ENCODE peak calls at places on chromosomes 1 and 21, in ten cellular contexts. S, D, Q, K, P, R, I, X, T and W are unnamed samples. For H3K9me3, the result is how much of the 10 kb centered on the place peaks cover.

GRCh38 chr1:21232044-21232443 is 55.3 kb upstream of the EIF4G3 start:
- DNase-seq in D (no peak), T (no peak), P (peak), X (no peak), R (peak), S (no peak), K (peak), I (no peak), Q (peak), W (peak)

GRCh38 chr1:108878678-108879077 is 1.9 kb downstream of the GPSM2 start:
- DNase-seq in D (no peak), Q (no peak), R (no peak), K (no peak), S (no peak), T (no peak), I (no peak), X (no peak), P (no peak), W (no peak)

GRCh38 chr1:110118636-110119396 is 6.6 kb downstream of the UBL4B start:
- DNase-seq in S (no peak), D (no peak), I (no peak), P (peak), X (no peak), R (no peak), Q (no peak), T (peak), K (no peak), W (no peak)

GRCh38 chr1:64948905-64949833 is 17.2 kb downstream of the JAK1 start:
- DNase-seq in D (no peak), Q (peak), K (no peak), X (no peak), R (no peak), I (no peak), T (no peak), P (no peak), S (no peak), W (no peak)

GRCh38 chr1:198904356-198904755 is 265.5 kb downstream of the PTPRC start:
- DNase-seq in K (no peak), T (no peak), R (no peak), P (peak), I (no peak), D (no peak), S (no peak), X (no peak), Q (no peak), W (no peak)

GRCh38 chr1:105779727-105780126 is 1276.7 kb upstream of the PRMT6 start:
- DNase-seq in D (no peak), I (no peak), R (no peak), Q (no peak), S (no peak), P (no peak), X (no peak), K (no peak), T (no peak), W (no peak)

GRCh38 chr1:157781048-157781447 is 4.1 kb upstream of the FCRL2 start:
- DNase-seq in T (no peak), I (no peak), R (no peak), P (no peak), S (no peak), K (no peak), Q (no peak), X (peak), D (no peak), W (no peak)

GRCh38 chr1:19122668-19123067 is 87.4 kb downstream of the UBR4 start:
- DNase-seq in I (no peak), X (no peak), S (no peak), P (peak), Q (no peak), D (peak), R (no peak), K (no peak), T (no peak), W (no peak)

GRCh38 chr1:69567847-69568434 is at the start of gene LRRC7:
- DNase-seq in K (no peak), P (no peak), S (no peak), R (peak), Q (no peak), D (peak), X (no peak), T (no peak), I (peak), W (peak)

GRCh38 chr1:64507897-64508296 is 38.0 kb downstream of the CACHD1 start:
- DNase-seq in Q (no peak), R (no peak), S (no peak), D (no peak), X (no peak), I (no peak), T (no peak), K (no peak), P (no peak), W (no peak)

GRCh38 chr1:115379943-115380342 is 41.9 kb upstream of the NGF start:
- DNase-seq in D (no peak), K (no peak), R (no peak), S (no peak), X (no peak), I (no peak), Q (no peak), P (no peak), T (no peak), W (no peak)

GRCh38 chr1:75708910-75709309 is 15.6 kb upstream of the ACADM start:
- DNase-seq in Q (no peak), S (no peak), D (no peak), K (no peak), P (no peak), T (no peak), I (no peak), X (no peak), R (no peak), W (no peak)

GRCh38 chr1:172946814-172947507 is 103.8 kb downstream of the TNFSF18 start:
- DNase-seq in P (peak), D (no peak), I (no peak), S (no peak), X (no peak), K (no peak), R (no peak), T (no peak), Q (no peak), W (no peak)

GRCh38 chr1:182794802-182795201 is 5.2 kb downstream of the NPL start:
- DNase-seq in X (no peak), Q (no peak), P (no peak), T (no peak), I (no peak), S (no peak), R (no peak), K (no peak), D (no peak), W (no peak)

GRCh38 chr1:93369734-93370133 is 24.0 kb downstream of the DR1 start:
- DNase-seq in I (no peak), S (no peak), X (no peak), P (no peak), Q (no peak), D (no peak), K (no peak), T (no peak), R (no peak), W (no peak)

GRCh38 chr21:31623664-31624063 is 35.8 kb upstream of the SOD1 start:
- DNase-seq in Q (no peak), K (no peak), T (no peak), D (no peak), R (no peak), S (no peak), P (no peak), X (no peak), I (no peak), W (no peak)

GRCh38 chr1:224747578-224747977 is 131.5 kb downstream of the CNIH3 start:
- DNase-seq in Q (no peak), D (peak), R (peak), T (no peak), K (no peak), P (peak), X (no peak), S (no peak), I (no peak), W (no peak)

GRCh38 chr1:153928776-153929432 is 6.1 kb upstream of the GATAD2B start:
- DNase-seq in T (no peak), P (peak), S (peak), I (no peak), Q (no peak), R (no peak), K (no peak), X (no peak), D (no peak), W (no peak)

GRCh38 chr1:7258622-7259135 is 473.4 kb downstream of the CAMTA1 start:
- DNase-seq in S (no peak), R (no peak), D (no peak), K (no peak), P (no peak), X (no peak), I (no peak), T (no peak), Q (no peak), W (no peak)

GRCh38 chr1:29828526-29829447 is 592.5 kb downstream of the PTPRU start:
- DNase-seq in S (no peak), I (no peak), X (no peak), T (no peak), D (no peak), K (no peak), P (no peak), R (no peak), Q (no peak), W (no peak)

GRCh38 chr1:225746361-225747179 is 31.1 kb upstream of the SRP9 start:
- DNase-seq in R (peak), I (peak), X (no peak), S (peak), Q (peak), D (peak), T (peak), K (peak), P (peak), W (peak)

GRCh38 chr1:232962761-232963357 is 12.4 kb downstream of the NTPCR start:
- DNase-seq in I (no peak), T (no peak), S (no peak), X (no peak), D (no peak), R (no peak), Q (no peak), P (peak), K (no peak), W (no peak)

GRCh38 chr1:184482113-184482512 is 95.3 kb downstream of the C1orf21 start:
- DNase-seq in D (peak), P (peak), K (peak), Q (no peak), S (peak), T (peak), X (no peak), R (peak), I (peak), W (peak)

GRCh38 chr1:222009105-222009730 is 267.3 kb upstream of the DUSP10 start:
- DNase-seq in S (no peak), D (no peak), I (no peak), Q (no peak), T (no peak), K (no peak), R (peak), P (no peak), X (peak), W (peak)

GRCh38 chr1:7549277-7549676 is 221.8 kb upstream of the VAMP3 start:
- DNase-seq in T (no peak), K (no peak), D (peak), P (peak), S (no peak), R (no peak), I (no peak), Q (peak), X (peak), W (no peak)

GRCh38 chr1:78447096-78447495 is 43.7 kb upstream of the PTGFR start:
- DNase-seq in I (no peak), X (no peak), P (no peak), K (no peak), R (no peak), S (no peak), Q (no peak), D (no peak), T (no peak), W (no peak)

GRCh38 chr21:28580585-28580984 is 412.1 kb downstream of the LTN1 start:
- DNase-seq in T (no peak), X (no peak), R (no peak), K (no peak), I (no peak), D (no peak), Q (no peak), S (no peak), P (no peak), W (no peak)

GRCh38 chr1:171883844-171884243 is 42.5 kb downstream of the DNM3 start:
- DNase-seq in X (no peak), P (no peak), R (no peak), K (no peak), I (no peak), T (no peak), S (no peak), D (no peak), Q (no peak), W (no peak)

GRCh38 chr1:151324390-151324930 is 2.8 kb downstream of the PI4KB start:
- DNase-seq in T (no peak), I (no peak), K (no peak), P (no peak), D (no peak), Q (no peak), R (no peak), S (no peak), X (no peak), W (no peak)

GRCh38 chr1:107135466-107135865 is 5.4 kb upstream of the NTNG1 start:
- DNase-seq in S (no peak), X (no peak), P (peak), I (no peak), R (no peak), D (no peak), K (no peak), T (no peak), Q (no peak), W (no peak)

GRCh38 chr1:66729130-66729922 is 22.9 kb upstream of the DYNLT5 start:
- DNase-seq in R (no peak), T (no peak), Q (no peak), K (no peak), I (no peak), P (no peak), X (no peak), D (no peak), S (no peak), W (no peak)

GRCh38 chr1:70945676-70946075 is 101.9 kb downstream of the PTGER3 start:
- DNase-seq in K (no peak), S (no peak), T (no peak), D (no peak), P (no peak), R (no peak), I (no peak), Q (no peak), X (no peak), W (no peak)

DNA sequence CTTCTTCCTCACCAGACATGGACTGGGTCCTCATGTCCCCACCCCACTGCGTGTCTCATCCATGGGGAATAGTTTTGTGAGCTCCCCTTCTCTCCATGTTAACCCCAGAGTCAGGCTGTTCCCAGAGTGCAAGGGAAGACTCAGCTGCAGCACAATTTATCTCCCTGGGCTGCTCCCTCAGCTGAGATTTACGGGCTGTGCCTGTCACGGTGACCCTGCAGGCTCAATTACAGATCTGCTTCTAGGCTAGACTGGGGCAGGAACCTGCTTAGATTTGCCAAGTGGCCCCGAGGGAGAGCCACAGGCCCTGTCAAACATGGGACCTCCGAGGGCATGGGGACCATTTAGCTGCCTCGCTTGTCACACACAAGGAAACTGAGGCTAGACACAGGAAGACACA is 37.8 kb downstream of the CDCP2 start:
- DNase-seq in R (no peak), I (no peak), X (no peak), S (no peak), Q (no peak), P (no peak), T (no peak), D (no peak), K (no peak), W (no peak)
- TF ChIP-seq POLR2A in R (no peak), I (no peak), X (no peak), S (no peak), Q (no peak), P (no peak), T (no peak), D (no peak), K (no peak), W (no peak)

GRCh38 chr21:36096398-36097290 is 26.8 kb downstream of the CBR1 start:
- DNase-seq in X (no peak), P (no peak), Q (no peak), R (no peak), K (no peak), I (no peak), D (no peak), S (no peak), T (no peak), W (no peak)

GRCh38 chr21:36103434-36103833 is 31.4 kb upstream of the CBR3 start:
- DNase-seq in Q (no peak), R (no peak), S (no peak), P (no peak), T (no peak), D (no peak), I (no peak), X (no peak), K (no peak), W (no peak)

GRCh38 chr21:36097427-36098230 is 27.8 kb downstream of the CBR1 start:
- DNase-seq in I (no peak), X (peak), S (no peak), R (peak), Q (no peak), T (no peak), P (no peak), K (no peak), D (no peak), W (no peak)

GRCh38 chr21:36100971-36101641 is 31.3 kb downstream of the CBR1 start:
- DNase-seq in I (no peak), S (no peak), T (no peak), X (no peak), R (no peak), D (no peak), Q (no peak), K (no peak), P (no peak), W (no peak)

DNA sequence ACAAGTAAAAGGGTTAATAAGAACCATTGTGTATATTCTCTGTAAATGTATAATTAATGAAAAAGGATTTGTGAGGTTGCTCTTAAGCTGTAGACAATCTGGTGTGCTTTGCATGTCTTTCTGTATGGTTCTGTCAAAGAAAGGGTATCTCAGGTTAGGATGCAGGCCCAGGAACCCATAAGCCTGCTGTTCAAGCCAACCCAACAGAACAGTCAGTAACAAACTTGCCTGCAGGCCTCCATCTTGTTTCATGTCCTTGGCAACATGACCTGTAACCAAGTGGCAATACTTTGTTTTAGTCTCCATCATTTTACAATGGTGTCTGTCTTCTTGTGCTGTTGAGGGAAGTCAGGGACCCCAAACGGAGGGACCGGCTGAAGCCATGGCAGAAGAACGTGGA is 29.2 kb downstream of the CBR1 start:
- DNase-seq in S (no peak), K (no peak), D (no peak), X (no peak), T (no peak), Q (no peak), P (no peak), R (no peak), I (no peak), W (no peak)
- H3K9me3 ChIP-seq in S (under half), K (under half), D (under half), X (under half), T (under half), Q (under half), P (under half), R (under half), I (under half), W (under half)

GRCh38 chr1:32742956-32743355 is 40.4 kb upstream of the SYNC start:
- DNase-seq in Q (no peak), X (no peak), S (no peak), R (no peak), D (peak), P (no peak), T (no peak), K (no peak), I (no peak), W (no peak)

GRCh38 chr1:32743380-32744062 is 41.0 kb upstream of the SYNC start:
- DNase-seq in S (no peak), D (no peak), K (no peak), R (no peak), T (no peak), Q (no peak), P (no peak), X (no peak), I (no peak), W (peak)

GRCh38 chr1:32742132-32742947 is 39.8 kb upstream of the SYNC start:
- DNase-seq in X (no peak), I (peak), R (peak), K (peak), Q (no peak), D (peak), T (no peak), P (no peak), S (peak), W (peak)

GRCh38 chr1:32741417-32742131 is 39.0 kb upstream of the SYNC start:
- DNase-seq in I (peak), K (no peak), P (no peak), R (peak), D (peak), S (peak), Q (no peak), X (no peak), T (no peak), W (peak)

DNA sequence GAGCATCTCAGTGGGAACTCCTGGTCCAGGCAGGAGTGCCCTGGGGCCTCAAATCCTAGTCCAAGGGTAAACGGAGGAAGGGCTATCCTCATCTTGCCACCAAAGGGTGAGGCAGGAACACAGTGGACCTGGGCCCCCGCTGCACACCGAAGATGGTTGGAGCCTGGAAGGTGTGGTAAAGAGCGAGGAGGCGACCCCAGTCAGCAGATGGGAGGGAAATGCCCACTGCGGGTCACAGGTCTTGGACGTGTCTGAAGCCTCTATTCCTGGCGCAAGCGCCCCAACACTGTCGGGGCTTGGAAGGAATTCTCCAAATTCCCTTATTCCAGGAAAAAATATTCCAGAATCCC is 38.5 kb upstream of the SYNC start:
- DNase-seq in Q (no peak), R (no peak), K (no peak), T (no peak), I (peak), P (no peak), S (no peak), X (no peak), D (no peak), W (no peak)
- TF ChIP-seq POLR2A in Q (no peak), R (no peak), K (no peak), T (no peak), I (no peak), P (no peak), S (no peak), X (no peak), D (no peak), W (no peak)

GRCh38 chr1:118371612-118372011 is 186.6 kb upstream of the SPAG17 start:
- DNase-seq in P (no peak), X (no peak), I (no peak), T (no peak), S (no peak), K (no peak), R (no peak), Q (no peak), D (no peak), W (no peak)

GRCh38 chr1:118364882-118365281 is 179.9 kb upstream of the SPAG17 start:
- DNase-seq in T (no peak), I (no peak), P (no peak), S (no peak), K (no peak), D (no peak), X (no peak), Q (no peak), R (no peak), W (no peak)

GRCh38 chr1:118366296-118366695 is 181.3 kb upstream of the SPAG17 start:
- DNase-seq in I (no peak), P (no peak), K (no peak), T (no peak), X (no peak), D (no peak), Q (no peak), R (no peak), S (no peak), W (no peak)

GRCh38 chr1:118370861-118371260 is 185.8 kb upstream of the SPAG17 start:
- DNase-seq in S (no peak), P (no peak), K (no peak), X (no peak), R (no peak), Q (no peak), I (no peak), D (no peak), T (no peak), W (no peak)
- H3K9me3 ChIP-seq in S (under half), P (under half), K (under half), X (under half), R (under half), Q (under half), I (under half), D (half or more), T (under half), W (under half)